ENCODE peak calls at places on chromosomes 13 and 19, in nine cellular contexts. V is heart left ventricle, G is uterus, O is transverse colon, F is H54, P is body of pancreas, K is breast epithelium, A is HCT116, I is upper lobe of left lung. Q is an unnamed sample.

GRCh38 chr19:36215276-36216171 is 618 bp downstream of the ZNF146 start:
- DNase-seq in V (no peak), G (no peak), O (peak), F (no peak), P (no peak), K (no peak), A (no peak), I (no peak), Q (peak)

GRCh38 chr13:34025746-34026145 is 207.8 kb downstream of the RFC3 start:
- DNase-seq in V (no peak), G (no peak), O (no peak), F (no peak), P (no peak), K (no peak), A (no peak), I (no peak), Q (no peak)

GRCh38 chr19:10842788-10843187 is 5.4 kb upstream of the C19orf38 start:
- DNase-seq in V (no peak), G (no peak), O (no peak), F (no peak), P (no peak), K (no peak), A (no peak), I (no peak), Q (no peak)

GRCh38 chr19:49689133-49690072 is at the start of gene ADM5:
- DNase-seq in V (no peak), G (no peak), O (peak), F (no peak), P (peak), K (peak), A (no peak), I (peak), Q (no peak)

GRCh38 chr13:48081739-48082138 is 13.2 kb downstream of the MED4 start:
- DNase-seq in V (no peak), G (no peak), O (no peak), F (no peak), P (no peak), K (no peak), A (no peak), I (no peak), Q (no peak)

GRCh38 chr19:7751157-7751783 is 3.9 kb upstream of the CD209 start:
- DNase-seq in V (no peak), G (no peak), O (no peak), F (no peak), P (no peak), K (no peak), A (no peak), I (no peak), Q (no peak)

GRCh38 chr19:14089662-14090508 is 666 bp downstream of the SAMD1 start:
- DNase-seq in V (peak), G (peak), O (peak), F (no peak), P (peak), K (no peak), A (no peak), I (no peak), Q (peak)

GRCh38 chr19:48493718-48494515 is 17.7 kb downstream of the LMTK3 start:
- DNase-seq in V (no peak), G (no peak), O (no peak), F (no peak), P (no peak), K (no peak), A (no peak), I (no peak), Q (no peak)

GRCh38 chr13:50124536-50125305 is 109.5 kb downstream of the KCNRG start:
- DNase-seq in V (peak), G (peak), O (peak), F (peak), P (peak), K (no peak), A (no peak), I (peak), Q (peak)

GRCh38 chr13:51632643-51633357 is 48.5 kb downstream of the WDFY2 start:
- DNase-seq in V (no peak), G (no peak), O (no peak), F (no peak), P (no peak), K (peak), A (no peak), I (no peak), Q (no peak)

GRCh38 chr19:41801682-41802317 is 5.4 kb downstream of the CEACAM3 start:
- DNase-seq in V (no peak), G (no peak), O (no peak), F (no peak), P (no peak), K (no peak), A (no peak), I (no peak), Q (no peak)

GRCh38 chr13:21632196-21632595 is 28.2 kb upstream of the MICU2 start:
- DNase-seq in V (no peak), G (no peak), O (no peak), F (no peak), P (no peak), K (no peak), A (no peak), I (no peak), Q (no peak)

DNA sequence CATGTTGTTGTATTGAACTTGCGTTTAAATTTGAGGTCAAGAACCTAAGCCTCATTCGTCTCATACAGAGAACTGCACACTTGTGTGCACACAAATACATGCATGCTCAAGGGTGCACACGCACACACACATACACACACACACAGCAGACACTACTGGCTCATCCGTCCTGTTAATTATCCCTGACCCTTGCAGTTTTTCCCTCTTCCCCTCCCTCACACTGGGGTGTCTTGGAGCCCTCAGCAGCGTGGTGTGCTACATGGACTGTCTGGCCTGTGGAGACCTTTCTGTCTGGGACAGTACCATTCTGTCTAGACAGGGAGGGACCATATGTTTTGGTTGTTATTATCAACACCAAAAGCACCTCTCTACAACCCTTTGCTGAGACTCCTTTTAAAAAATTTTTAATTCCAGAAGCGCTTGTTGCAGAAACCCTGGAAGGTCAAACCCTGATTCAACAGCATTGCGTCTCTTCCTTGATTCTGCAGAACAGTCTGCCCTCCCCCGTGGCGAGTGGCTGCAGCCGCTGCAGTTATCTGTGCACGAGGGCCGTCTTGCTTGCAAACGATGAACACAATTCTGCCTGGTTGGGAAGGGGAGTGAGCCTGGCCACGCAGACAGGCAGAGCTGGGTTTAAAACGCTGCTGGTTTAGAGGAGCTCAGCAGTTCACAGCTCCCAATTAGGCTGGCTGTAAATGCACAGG is 374.0 kb downstream of the IRS2 start:
- DNase-seq in V (peak), G (peak), O (peak), F (no peak), P (peak), K (no peak), A (peak), I (no peak), Q (no peak)
- TF ChIP-seq POLR2A in V (no peak), G (no peak), O (no peak), F (no peak), P (peak), K (no peak), A (no peak), I (no peak), Q (no peak)

DNA sequence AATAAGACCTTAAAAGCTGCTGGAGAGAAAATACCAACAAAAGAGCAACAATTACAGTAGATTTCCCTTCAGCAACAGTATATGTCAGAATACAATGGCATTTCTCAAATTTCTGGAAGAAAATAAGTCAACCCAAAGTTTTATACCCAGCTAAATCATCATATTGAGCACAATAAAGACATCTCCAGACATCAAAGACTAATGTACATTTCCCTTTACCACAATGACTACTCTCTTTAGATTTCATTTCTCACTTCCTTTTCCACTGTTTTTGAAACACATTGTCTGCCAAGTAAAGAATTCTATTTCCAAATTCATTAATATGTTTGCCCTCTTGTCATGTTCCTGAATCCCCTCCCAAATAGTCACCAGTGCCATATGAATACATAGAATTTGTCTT is 111.4 kb downstream of the POU4F1 start:
- DNase-seq in V (no peak), G (no peak), O (no peak), F (no peak), P (no peak), K (no peak), A (no peak), I (no peak), Q (no peak)
- TF ChIP-seq POLR2A in V (no peak), G (no peak), O (no peak), F (no peak), P (no peak), K (no peak), A (no peak), I (no peak), Q (no peak)

GRCh38 chr19:44959691-44960090 is 4.5 kb downstream of the CLPTM1 start:
- DNase-seq in V (no peak), G (no peak), O (no peak), F (no peak), P (no peak), K (no peak), A (no peak), I (no peak), Q (no peak)

GRCh38 chr19:44960906-44961734 is 5.9 kb downstream of the CLPTM1 start:
- DNase-seq in V (no peak), G (no peak), O (peak), F (no peak), P (no peak), K (no peak), A (no peak), I (no peak), Q (no peak)

GRCh38 chr19:44958090-44958489 is 2.9 kb downstream of the CLPTM1 start:
- DNase-seq in V (no peak), G (no peak), O (no peak), F (no peak), P (no peak), K (no peak), A (no peak), I (no peak), Q (no peak)

DNA sequence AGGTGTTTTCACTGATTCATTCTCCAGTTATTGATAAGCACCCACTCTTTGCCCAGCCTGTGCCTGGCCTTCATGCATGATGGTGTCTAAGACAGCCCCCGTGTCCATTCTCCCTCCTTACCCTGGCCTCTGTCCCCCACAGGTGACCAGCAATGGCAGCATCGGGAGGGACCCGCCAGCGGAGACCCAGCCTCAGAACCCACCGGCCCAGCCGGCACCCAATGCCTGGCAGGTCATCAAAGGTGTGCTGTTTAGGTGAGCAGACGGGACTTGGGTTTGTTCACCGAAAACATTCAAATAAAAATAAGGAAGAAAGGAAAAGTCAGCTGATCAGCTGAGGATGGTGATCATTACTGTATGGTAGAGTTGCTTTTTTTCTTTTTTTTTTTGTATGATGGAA is 6.6 kb downstream of the CLPTM1 start:
- DNase-seq in V (no peak), G (no peak), O (no peak), F (no peak), P (no peak), K (no peak), A (no peak), I (no peak), Q (no peak)
- TF ChIP-seq POLR2A in V (no peak), G (no peak), O (no peak), F (no peak), P (no peak), K (no peak), A (no peak), I (no peak), Q (no peak)

GRCh38 chr13:26017932-26018690 is 33.7 kb downstream of the SHISA2 start:
- DNase-seq in V (no peak), G (no peak), O (no peak), F (no peak), P (no peak), K (no peak), A (no peak), I (no peak), Q (no peak)
- TF ChIP-seq POLR2A in V (no peak), G (no peak), O (no peak), F (no peak), P (no peak), K (no peak), A (no peak), I (no peak), Q (no peak)

GRCh38 chr19:13002389-13002898 is 7.2 kb downstream of the NFIX start:
- DNase-seq in V (peak), G (no peak), O (no peak), F (no peak), P (no peak), K (peak), A (no peak), I (peak), Q (no peak)
- TF ChIP-seq POLR2A in V (no peak), G (no peak), O (no peak), F (no peak), P (no peak), K (no peak), A (no peak), I (no peak), Q (no peak)

GRCh38 chr13:99293178-99293577 is 14.0 kb downstream of the GPR183 start:
- DNase-seq in V (no peak), G (no peak), O (no peak), F (no peak), P (no peak), K (no peak), A (no peak), I (no peak), Q (no peak)
- TF ChIP-seq POLR2A in V (no peak), G (no peak), O (no peak), F (no peak), P (no peak), K (no peak), A (no peak), I (no peak), Q (no peak)

GRCh38 chr19:2413629-2414028 is 13.8 kb downstream of the TIMM13 start:
- DNase-seq in V (no peak), G (no peak), O (no peak), F (no peak), P (no peak), K (no peak), A (no peak), I (no peak), Q (no peak)
- TF ChIP-seq POLR2A in V (no peak), G (no peak), O (no peak), F (no peak), P (no peak), K (no peak), A (no peak), I (no peak), Q (peak)

DNA sequence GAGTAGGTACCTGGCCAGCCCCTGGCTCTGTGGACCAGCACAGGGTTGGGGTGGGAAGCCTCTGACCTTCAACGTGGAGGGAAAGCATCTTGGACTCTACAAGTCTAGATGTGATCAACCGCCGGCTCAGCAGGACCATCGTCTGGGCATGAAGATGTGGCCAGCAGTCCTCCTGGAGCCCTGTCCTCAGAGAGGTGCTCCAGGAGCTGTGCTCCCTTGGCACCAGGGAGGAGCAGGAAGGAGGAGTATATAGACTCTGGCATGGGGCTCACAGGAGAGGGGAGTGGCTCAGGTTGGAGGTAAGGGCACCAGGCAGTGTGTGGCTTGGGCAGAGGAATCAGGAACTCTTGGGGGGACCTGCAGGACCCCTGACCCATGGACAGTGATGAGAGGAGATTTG is 18.3 kb upstream of the ISYNA1 start:
- DNase-seq in V (no peak), G (no peak), O (no peak), F (no peak), P (no peak), K (no peak), A (no peak), I (no peak), Q (no peak)
- TF ChIP-seq POLR2A in V (no peak), G (no peak), O (no peak), F (no peak), P (no peak), K (no peak), A (no peak), I (no peak), Q (no peak)

GRCh38 chr19:45179848-45180370 is 1.3 kb downstream of the BLOC1S3 start:
- DNase-seq in V (no peak), G (no peak), O (no peak), F (no peak), P (peak), K (no peak), A (no peak), I (no peak), Q (no peak)

GRCh38 chr19:45177817-45178261 is at the start of gene TRAPPC6A:
- DNase-seq in V (no peak), G (no peak), O (no peak), F (peak), P (no peak), K (no peak), A (no peak), I (peak), Q (peak)

GRCh38 chr19:45178262-45179062 is at the start of gene BLOC1S3:
- DNase-seq in V (peak), G (peak), O (peak), F (peak), P (peak), K (peak), A (peak), I (peak), Q (peak)

GRCh38 chr19:45175663-45176345 is 2.2 kb downstream of the TRAPPC6A start:
- DNase-seq in V (no peak), G (no peak), O (no peak), F (no peak), P (no peak), K (no peak), A (no peak), I (no peak), Q (no peak)

GRCh38 chr19:45179063-45179847 is 671 bp downstream of the BLOC1S3 start:
- DNase-seq in V (peak), G (peak), O (peak), F (no peak), P (peak), K (no peak), A (no peak), I (no peak), Q (peak)
- TF ChIP-seq POLR2A in V (no peak), G (no peak), O (no peak), F (no peak), P (no peak), K (no peak), A (no peak), I (no peak), Q (no peak)

Q was measured in erythroblast.